ENCODE peak calls at places on chromosome 1, in four cellular contexts. T, U, D and Z are unnamed samples. For H3K36me3, the result is how much of the 10 kb centered on the place peaks cover.

GRCh38 chr1:170168263-170168662 is 22.5 kb downstream of the NTMT2 start:
- DNase-seq in U (no peak), T (peak), D (no peak), Z (no peak)

GRCh38 chr1:65065535-65066378 is 82.2 kb upstream of the AK4 start:
- DNase-seq in D (peak), U (peak), T (no peak), Z (peak)

GRCh38 chr1:33005117-33005811 is 31.4 kb downstream of the AK2 start:
- DNase-seq in U (no peak), T (no peak), D (no peak), Z (no peak)

GRCh38 chr1:55217226-55217996 is 2.2 kb upstream of the USP24 start:
- DNase-seq in U (no peak), D (no peak), T (no peak), Z (no peak)

GRCh38 chr1:59075021-59075420 is 221.9 kb upstream of the FGGY start:
- DNase-seq in D (no peak), T (no peak), U (no peak), Z (no peak)

GRCh38 chr1:201885531-201886075 is 3.1 kb upstream of the SHISA4 start:
- DNase-seq in U (no peak), D (no peak), T (peak), Z (peak)

GRCh38 chr1:153058826-153059784 is 1.8 kb upstream of the SPRR2A start:
- DNase-seq in T (no peak), D (no peak), U (no peak), Z (peak)

GRCh38 chr1:221470000-221470698 is 271.7 kb downstream of the DUSP10 start:
- DNase-seq in U (no peak), T (peak), D (no peak), Z (peak)

GRCh38 chr1:109272831-109273547 is 10.0 kb downstream of the PSRC1 start:
- DNase-seq in D (no peak), U (no peak), T (no peak), Z (no peak)

GRCh38 chr1:201593200-201593828 is 54.4 kb downstream of the NAV1 start:
- DNase-seq in D (no peak), T (peak), U (no peak), Z (peak)

GRCh38 chr1:153633161-153633746 is 612 bp upstream of the CHTOP start:
- DNase-seq in D (no peak), U (no peak), T (no peak), Z (no peak)

GRCh38 chr1:246117066-246117791 is 389.9 kb downstream of the SMYD3 start:
- DNase-seq in U (no peak), D (no peak), T (peak), Z (peak)

GRCh38 chr1:234373938-234374240 is 633 bp downstream of the COA6 start:
- DNase-seq in T (no peak), D (peak), U (no peak), Z (no peak)

GRCh38 chr1:158527190-158527815 is 26.9 kb downstream of the OR6Y1 start:
- DNase-seq in D (no peak), T (peak), U (no peak), Z (peak)

GRCh38 chr1:39181311-39181710 is 23.2 kb upstream of the MACF1 start:
- DNase-seq in D (no peak), T (no peak), U (no peak), Z (no peak)

GRCh38 chr1:110070968-110071307 is 466 bp upstream of the ALX3 start:
- DNase-seq in D (no peak), T (no peak), U (no peak), Z (no peak)

GRCh38 chr1:121516279-121516967 is 331.6 kb downstream of the SRGAP2C start:
- DNase-seq in D (no peak), U (no peak), T (no peak), Z (no peak)

GRCh38 chr1:200867018-200867811 is 5.6 kb upstream of the GPR25 start:
- DNase-seq in D (no peak), U (peak), T (peak), Z (no peak)

GRCh38 chr1:203204776-203205175 is 18.3 kb upstream of the CHI3L1 start:
- DNase-seq in D (no peak), T (no peak), U (no peak), Z (no peak)

GRCh38 chr1:11027316-11027715 is 14.9 kb downstream of the TARDBP start:
- DNase-seq in D (no peak), T (no peak), U (no peak), Z (no peak)

GRCh38 chr1:11024545-11024944 is 12.1 kb downstream of the TARDBP start:
- DNase-seq in U (no peak), D (no peak), T (no peak), Z (no peak)

GRCh38 chr1:11025618-11026017 is 13.2 kb downstream of the TARDBP start:
- DNase-seq in U (no peak), D (no peak), T (no peak), Z (no peak)

GRCh38 chr1:11026903-11027302 is 14.4 kb downstream of the TARDBP start:
- DNase-seq in T (no peak), U (no peak), D (no peak), Z (no peak)

DNA sequence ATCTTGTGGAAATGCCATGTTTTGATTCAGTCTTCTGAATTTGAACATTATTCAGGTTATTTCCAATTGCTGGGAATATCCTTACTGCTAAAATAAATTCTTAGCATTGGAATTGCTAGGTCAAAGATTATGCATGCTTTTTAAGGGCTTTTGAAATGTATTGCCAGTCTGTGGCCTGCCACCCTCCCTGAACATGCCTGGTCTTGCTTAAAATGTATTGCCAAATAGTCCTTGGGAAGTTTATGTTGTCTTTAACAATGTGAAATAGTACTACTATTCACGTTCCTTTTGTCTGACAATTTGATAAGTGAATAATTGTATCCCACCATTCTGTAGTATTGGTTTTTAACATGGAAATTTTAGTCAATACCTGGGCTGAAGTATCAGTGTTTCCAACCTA is 13.6 kb downstream of the TARDBP start:
- DNase-seq in U (no peak), T (no peak), D (no peak), Z (no peak)
- H3K36me3 ChIP-seq in U (half or more), T (under half), D (under half), Z (under half)

GRCh38 chr1:167722152-167722869 is 529 bp downstream of the MPZL1 start:
- DNase-seq in U (no peak), T (peak), D (peak), Z (peak)

GRCh38 chr1:167721617-167722151 is at the start of gene MPZL1:
- DNase-seq in D (peak), T (peak), U (peak), Z (peak)

GRCh38 chr1:167720965-167721616 is 691 bp upstream of the MPZL1 start:
- DNase-seq in U (no peak), D (peak), T (peak), Z (peak)

GRCh38 chr1:167717351-167717750 is 4.4 kb upstream of the MPZL1 start:
- DNase-seq in D (no peak), T (peak), U (no peak), Z (no peak)

DNA sequence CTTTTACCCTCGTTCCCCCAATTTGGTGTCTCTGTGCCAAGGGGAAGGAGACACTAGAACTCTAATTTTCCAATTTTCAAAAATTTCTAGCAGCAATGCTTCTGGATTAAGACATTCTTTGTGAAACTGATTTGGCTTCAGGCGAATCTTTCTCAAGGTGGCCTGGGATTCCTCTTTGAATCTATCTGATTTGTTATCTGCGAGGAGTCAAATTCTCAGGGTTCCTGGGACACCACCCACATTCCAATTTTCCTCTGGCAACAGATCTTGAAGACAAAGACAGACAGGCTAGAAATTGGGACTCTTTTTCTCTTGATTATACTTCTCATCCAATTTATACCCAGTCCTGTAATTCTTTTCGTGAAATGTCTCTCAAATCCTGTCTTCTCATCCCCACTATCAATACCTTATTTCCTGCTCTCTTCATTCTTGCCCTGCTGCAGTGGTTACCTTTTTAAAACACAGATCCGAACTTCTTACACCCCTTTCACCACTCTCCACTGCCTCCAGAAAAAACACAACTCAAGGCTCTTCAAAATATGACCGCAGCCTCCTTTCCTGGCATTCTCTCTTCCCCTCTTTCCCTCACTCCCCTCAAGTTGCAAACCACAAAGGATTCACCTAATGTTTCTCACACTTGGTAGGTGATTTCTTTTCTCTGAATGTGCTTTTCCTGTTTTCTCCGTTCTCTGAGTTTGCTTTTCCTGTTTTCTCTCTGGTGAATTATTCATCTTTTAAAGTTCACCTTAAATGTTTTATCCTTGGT is 2.7 kb upstream of the MPZL1 start:
- DNase-seq in T (no peak), U (no peak), D (no peak), Z (peak)
- H2BK5ac ChIP-seq in T (no peak), U (no peak), D (no peak), Z (peak)

DNA sequence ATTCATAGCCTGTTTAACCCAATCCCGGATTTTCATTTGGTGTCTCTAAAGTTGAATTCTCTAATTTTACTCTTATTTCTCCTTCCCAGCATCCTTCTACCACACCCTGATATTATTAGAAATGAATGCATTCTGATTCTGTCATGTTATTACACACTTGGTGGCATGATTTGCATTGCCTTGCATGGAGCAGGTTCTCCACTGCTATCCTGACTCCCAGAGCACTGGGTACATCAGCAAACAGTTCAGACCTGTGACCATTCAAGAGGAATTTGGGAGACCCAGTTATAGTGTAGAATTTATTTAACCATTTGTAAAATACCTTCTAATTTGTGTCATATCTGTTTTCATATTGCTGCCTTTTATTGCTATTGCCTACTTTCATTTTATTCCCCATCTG is 2.6 kb downstream of the LRRC8B start:
- DNase-seq in T (no peak), D (no peak), U (no peak), Z (no peak)
- H3K27ac ChIP-seq in T (no peak), D (no peak), U (no peak), Z (no peak)

DNA sequence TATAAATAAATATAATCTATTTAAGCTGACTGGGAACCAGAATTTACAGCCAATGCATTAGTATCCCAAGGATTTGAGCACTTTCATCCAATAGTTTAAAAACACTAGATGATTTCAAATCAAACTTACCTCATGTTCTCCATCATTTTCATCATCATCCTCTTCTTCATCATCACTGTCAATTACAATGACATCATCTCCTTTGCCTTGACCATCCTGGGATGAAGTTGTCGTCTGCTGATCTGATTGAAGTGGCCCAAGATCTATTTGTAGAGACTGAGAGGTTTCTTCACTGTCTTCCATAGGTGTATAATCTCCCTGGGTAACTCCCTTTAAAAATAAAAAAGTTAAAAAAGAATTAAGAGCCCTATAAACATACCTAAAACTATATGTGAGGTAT is 47.7 kb downstream of the TPR start:
- DNase-seq in U (no peak), D (no peak), T (no peak), Z (no peak)
- H3K36me3 ChIP-seq in U (half or more), D (under half), T (under half), Z (under half)

DNA sequence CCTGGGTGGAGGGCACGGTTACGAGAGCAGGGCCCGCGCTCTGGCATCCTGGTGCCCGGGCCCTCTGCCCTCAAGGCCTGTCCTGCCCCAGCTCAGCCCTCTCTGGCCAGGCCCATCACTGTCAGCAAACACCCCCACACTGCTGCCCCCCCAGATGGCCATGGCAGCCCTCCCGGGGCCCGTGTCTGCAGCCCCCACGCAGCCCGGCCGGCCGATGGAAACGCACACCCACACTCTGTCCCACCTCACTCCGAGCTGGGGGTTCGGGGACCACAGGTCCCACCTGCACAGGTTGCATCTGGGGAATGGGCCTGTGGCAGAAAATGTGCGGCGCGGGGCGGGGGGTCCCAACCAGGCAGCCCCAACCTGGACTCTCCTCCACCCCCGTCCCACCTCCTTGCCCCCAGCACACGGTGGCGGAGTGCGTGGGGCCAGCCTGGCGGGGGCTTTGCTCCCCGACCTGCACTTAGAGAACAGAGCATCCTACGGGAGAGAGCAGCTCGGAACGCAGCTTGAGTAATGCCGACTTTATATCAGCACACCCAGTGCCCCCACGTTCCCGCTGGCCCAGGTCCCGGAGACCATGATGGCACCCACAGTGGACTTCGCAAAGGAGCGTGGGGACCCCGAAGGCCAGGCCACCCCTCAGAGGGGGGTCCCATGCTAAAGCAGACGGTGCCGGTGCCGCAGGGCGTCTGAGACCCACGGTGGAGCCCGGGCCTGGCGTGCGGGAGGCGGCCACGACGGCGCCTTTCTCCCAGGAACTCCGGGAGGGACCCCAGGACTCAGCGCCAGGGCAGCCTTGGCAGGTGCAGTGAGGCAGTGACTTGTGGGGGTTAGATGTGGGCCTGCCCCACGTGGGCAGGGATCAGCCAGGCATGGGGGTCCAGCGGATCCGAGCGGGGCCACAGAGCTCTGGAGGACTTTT is 7.5 kb upstream of the RNF223 start:
- DNase-seq in D (no peak), T (no peak), U (peak), Z (no peak)
- H2BK5ac ChIP-seq in D (peak), T (no peak), U (no peak), Z (no peak)